ENCODE peak calls at places on chromosomes 12 and 14, in four cellular contexts. U is progenitor cell of endocrine pancreas, G is right lobe of liver, D is mesothelial cell of epicardium. F is an unnamed sample.

GRCh38 chr12:29405561-29405960 is 24.6 kb upstream of the ERGIC2 start:
- DNase-seq in U (no peak), G (no peak), D (no peak), F (no peak)

GRCh38 chr12:104507672-104508071 is 50.9 kb downstream of the CHST11 start:
- DNase-seq in U (no peak), G (no peak), D (no peak), F (no peak)

GRCh38 chr12:114918535-114919233 is 234.7 kb upstream of the TBX3 start:
- DNase-seq in U (no peak), G (no peak), D (no peak), F (no peak)

GRCh38 chr12:44053550-44054243 is 217.8 kb downstream of the TMEM117 start:
- DNase-seq in U (no peak), G (no peak), D (no peak), F (no peak)

GRCh38 chr12:89333564-89334252 is 18.6 kb downstream of the DUSP6 start:
- DNase-seq in U (no peak), G (no peak), D (no peak), F (no peak)

GRCh38 chr14:50139192-50139591 is 22.8 kb upstream of the VCPKMT start:
- DNase-seq in U (no peak), G (no peak), D (no peak), F (no peak)

GRCh38 chr12:104589215-104589614 is 132.5 kb downstream of the CHST11 start:
- DNase-seq in U (no peak), G (no peak), D (no peak), F (no peak)

GRCh38 chr12:27460471-27460978 is 14.0 kb downstream of the SMCO2 start:
- DNase-seq in U (no peak), G (no peak), D (no peak), F (no peak)

GRCh38 chr12:54038260-54038759 is 5.5 kb downstream of the HOXC5 start:
- DNase-seq in U (no peak), G (no peak), D (no peak), F (no peak)

GRCh38 chr12:76288218-76288617 is 60.0 kb downstream of the BBS10 start:
- DNase-seq in U (no peak), G (no peak), D (no peak), F (no peak)

GRCh38 chr14:97380539-97380941 is 583.4 kb downstream of the VRK1 start:
- DNase-seq in U (no peak), G (no peak), D (no peak), F (no peak)

GRCh38 chr12:9319044-9319841 is 111.0 kb upstream of the PZP start:
- DNase-seq in U (no peak), G (no peak), D (no peak), F (no peak)

GRCh38 chr12:31405021-31405420 is 79.1 kb upstream of the SINHCAF start:
- DNase-seq in U (no peak), G (no peak), D (no peak), F (peak; percentile 16)

GRCh38 chr12:27081668-27082091 is 698 bp downstream of the C12orf71 start:
- DNase-seq in U (no peak), G (no peak), D (no peak), F (no peak)

GRCh38 chr12:95286713-95287112 is 69.1 kb downstream of the VEZT start:
- DNase-seq in U (no peak), G (no peak), D (no peak), F (no peak)

GRCh38 chr14:39266589-39266870 is 32.8 kb downstream of the MIA2 start:
- DNase-seq in U (peak; percentile 49), G (peak; percentile 92), D (peak; percentile 29), F (peak; percentile 78)

GRCh38 chr14:24436355-24437019 is 6.1 kb downstream of the SDR39U1 start:
- DNase-seq in U (no peak), G (no peak), D (no peak), F (no peak)

GRCh38 chr14:41699506-41699905 is 92.8 kb downstream of the LRFN5 start:
- DNase-seq in U (no peak), G (no peak), D (no peak), F (no peak)

GRCh38 chr12:14066021-14066420 is 84.6 kb upstream of the GRIN2B start:
- DNase-seq in U (no peak), G (no peak), D (no peak), F (no peak)

GRCh38 chr14:77760381-77761204 is at the start of gene SNW1:
- DNase-seq in U (peak; percentile 71), G (peak; percentile 95), D (peak; percentile 86), F (peak; percentile 90)

GRCh38 chr12:111753144-111753881 is 13.4 kb upstream of the ALDH2 start:
- DNase-seq in U (peak; percentile 41), G (peak; percentile 79), D (no peak), F (no peak)

GRCh38 chr12:54561164-54561563 is 11.8 kb downstream of the PDE1B start:
- DNase-seq in U (no peak), G (no peak), D (no peak), F (no peak)

GRCh38 chr12:49622501-49623141 is 740 bp upstream of the PRPF40B start:
- DNase-seq in U (no peak), G (peak; percentile 66), D (no peak), F (no peak)

GRCh38 chr14:90540437-90540836 is 143.6 kb downstream of the CALM1 start:
- DNase-seq in U (no peak), G (no peak), D (no peak), F (no peak)

GRCh38 chr14:69487226-69487625 is 2.7 kb downstream of the PLEKHD1 start:
- DNase-seq in U (no peak), G (no peak), D (no peak), F (no peak)

GRCh38 chr12:6866163-6866919 is 990 bp upstream of the TPI1 start:
- DNase-seq in U (no peak), G (no peak), D (no peak), F (no peak)

GRCh38 chr12:48296586-48297396 is 53.9 kb downstream of the ZNF641 start:
- DNase-seq in U (peak; percentile 43), G (peak; percentile 71), D (peak; percentile 38), F (peak; percentile 72)

GRCh38 chr12:106140223-106140986 is 1.7 kb upstream of the NUAK1 start:
- DNase-seq in U (no peak), G (peak; percentile 70), D (no peak), F (no peak)

GRCh38 chr14:60553855-60554254 is 44.9 kb downstream of the SIX6 start:
- DNase-seq in U (no peak), G (no peak), D (no peak), F (no peak)

GRCh38 chr12:70692681-70693288 is 55.6 kb upstream of the PTPRB start:
- DNase-seq in U (no peak), G (no peak), D (no peak), F (no peak)
- TF ChIP-seq CTCF in U (peak; percentile 54), G (peak; percentile 33), D (no peak), F (peak; percentile 72)

GRCh38 chr12:124656214-124656516 is 88.8 kb upstream of the NCOR2 start:
- DNase-seq in U (no peak), G (no peak), D (no peak), F (no peak)
- TF ChIP-seq CTCF in U (no peak), G (no peak), D (no peak), F (peak; percentile 38)

DNA sequence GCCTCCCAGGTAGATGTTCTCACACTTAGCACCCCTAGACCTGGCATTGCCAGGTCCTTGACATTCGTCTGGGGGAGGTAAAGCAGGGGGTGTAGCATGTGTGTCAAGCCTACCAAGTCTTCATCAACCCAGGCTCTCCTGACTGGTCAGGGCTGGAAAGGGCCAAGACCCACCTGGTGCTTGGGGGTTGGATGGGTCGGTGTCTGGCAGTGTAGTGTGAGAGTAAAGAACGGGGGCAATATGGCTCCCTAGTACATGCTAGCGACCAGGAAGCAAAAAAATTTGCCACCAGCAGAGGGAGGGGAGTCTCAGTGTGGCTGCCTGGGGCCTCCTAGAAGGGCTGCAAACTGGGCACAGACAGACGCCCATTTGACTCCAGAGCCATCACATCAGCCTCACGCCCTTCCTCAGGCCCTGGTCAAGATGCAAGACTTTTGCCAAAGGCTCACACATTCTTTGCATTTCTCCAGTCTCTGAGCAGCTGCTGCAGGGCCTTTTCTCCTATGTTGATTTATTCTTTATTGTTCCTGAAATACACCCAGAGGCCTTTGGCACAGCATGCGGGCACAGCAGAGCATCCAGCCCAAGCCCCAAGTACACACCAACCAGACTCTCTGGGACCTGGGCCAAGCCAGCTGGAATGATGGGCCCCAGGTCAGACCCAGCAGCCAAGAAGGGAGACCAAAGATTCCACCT is 38.3 kb upstream of the PNMA1 start:
- DNase-seq in U (no peak), G (peak; percentile 95), D (no peak), F (no peak)
- TF ChIP-seq CTCF in U (peak; percentile 24), G (no peak), D (no peak), F (peak; percentile 55)

GRCh38 chr12:120356567-120357030 is 12.4 kb downstream of the MSI1 start:
- DNase-seq in U (peak; percentile 67), G (peak; percentile 77), D (peak; percentile 57), F (peak; percentile 83)

GRCh38 chr12:120359159-120359527 is 9.8 kb downstream of the MSI1 start:
- DNase-seq in U (no peak), G (no peak), D (no peak), F (no peak)

GRCh38 chr12:120361506-120362208 is 7.3 kb downstream of the MSI1 start:
- DNase-seq in U (peak; percentile 87), G (no peak), D (peak; percentile 71), F (peak; percentile 94)

GRCh38 chr12:120357104-120357503 is 11.9 kb downstream of the MSI1 start:
- DNase-seq in U (no peak), G (no peak), D (no peak), F (no peak)

DNA sequence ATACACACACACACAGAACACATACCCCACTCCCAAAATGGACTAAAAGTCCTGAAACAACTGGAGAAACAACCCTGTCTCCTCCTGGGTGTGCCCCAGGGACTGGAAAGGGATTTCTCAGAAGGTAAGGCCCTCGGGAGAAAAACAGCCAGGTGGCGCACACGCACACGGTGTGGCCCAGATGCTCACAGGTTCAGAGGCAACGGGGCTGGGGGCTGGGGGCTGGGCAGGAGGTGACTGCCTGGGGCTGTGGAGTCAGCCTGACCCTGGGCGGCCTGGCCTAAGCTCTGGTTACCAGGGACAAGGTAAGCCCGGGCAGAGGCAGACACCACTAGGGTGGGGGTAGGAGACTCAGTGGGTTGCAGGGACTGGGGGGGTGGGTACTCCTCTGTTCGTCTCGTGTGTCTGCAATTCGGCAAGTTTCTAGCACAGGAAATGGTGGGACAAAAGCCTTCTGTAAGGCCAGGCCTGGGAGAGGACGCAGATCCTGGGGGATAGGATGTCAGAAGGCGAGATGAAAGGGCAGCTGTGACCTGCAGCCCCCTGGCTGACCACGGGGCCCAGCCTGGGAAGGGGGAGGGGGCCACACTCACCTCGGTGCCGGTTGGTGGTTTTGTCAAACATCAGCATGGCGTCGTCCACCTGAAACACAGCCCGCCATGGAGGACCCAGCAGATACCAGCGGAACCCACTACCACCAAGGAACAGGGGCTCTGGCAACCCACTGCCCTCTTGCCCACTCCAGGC is 10.4 kb downstream of the MSI1 start:
- DNase-seq in U (no peak), G (no peak), D (no peak), F (no peak)
- TF ChIP-seq CTCF in U (no peak), G (no peak), D (no peak), F (peak; percentile 21)